ENCODE peak calls at places on chromosomes 2 and 18, in six cellular contexts. One of them, this sample, is unnamed.

GRCh38 chr2:201984800-201985525 is 48.7 kb upstream of the FZD7 start:
- DNase-seq in K562: no peak
- DNase-seq in HCT116: no peak
- DNase-seq in GM12878: no peak
- DNase-seq in HepG2: no peak
- DNase-seq in H1: no peak
- DNase-seq in this sample: no peak

GRCh38 chr18:74457743-74458465 is 796 bp upstream of the DIPK1C start:
- DNase-seq in K562: no peak
- DNase-seq in HCT116: no peak
- DNase-seq in HepG2: no peak
- DNase-seq in H1: no peak
- DNase-seq in GM12878: no peak
- DNase-seq in this sample: no peak

GRCh38 chr2:177221534-177221933 is 8.9 kb downstream of the HNRNPA3 start:
- DNase-seq in H1: no peak
- DNase-seq in GM12878: no peak
- DNase-seq in K562: no peak
- DNase-seq in HepG2: no peak
- DNase-seq in HCT116: no peak
- DNase-seq in this sample: no peak

GRCh38 chr2:8229546-8229986 is 452.3 kb upstream of the ID2 start:
- DNase-seq in K562: peak
- DNase-seq in GM12878: no peak
- DNase-seq in HepG2: peak
- DNase-seq in HCT116: peak
- DNase-seq in H1: no peak
- DNase-seq in this sample: no peak

GRCh38 chr18:49959176-49959575 is 145.8 kb upstream of the ACAA2 start:
- DNase-seq in H1: no peak
- DNase-seq in HCT116: no peak
- DNase-seq in GM12878: peak
- DNase-seq in HepG2: no peak
- DNase-seq in K562: no peak
- DNase-seq in this sample: no peak

GRCh38 chr2:124048664-124049063 is 23.6 kb downstream of the CNTNAP5 start:
- DNase-seq in K562: no peak
- DNase-seq in H1: no peak
- DNase-seq in HCT116: no peak
- DNase-seq in GM12878: no peak
- DNase-seq in HepG2: no peak
- DNase-seq in this sample: no peak

GRCh38 chr2:135845257-135845656 is 8.3 kb upstream of the LCT start:
- DNase-seq in HepG2: no peak
- DNase-seq in H1: peak
- DNase-seq in K562: no peak
- DNase-seq in GM12878: no peak
- DNase-seq in HCT116: no peak
- DNase-seq in this sample: no peak

GRCh38 chr18:49751427-49752094 is 61.8 kb downstream of the ACAA2 start:
- DNase-seq in HCT116: no peak
- DNase-seq in HepG2: no peak
- DNase-seq in K562: no peak
- DNase-seq in GM12878: no peak
- DNase-seq in H1: peak
- DNase-seq in this sample: no peak

GRCh38 chr2:154639997-154640396 is 58.5 kb upstream of the KCNJ3 start:
- DNase-seq in HCT116: no peak
- DNase-seq in K562: no peak
- DNase-seq in HepG2: no peak
- DNase-seq in GM12878: no peak
- DNase-seq in H1: no peak
- DNase-seq in this sample: no peak

GRCh38 chr2:88177556-88177955 is 7.4 kb downstream of the THNSL2 start:
- DNase-seq in HCT116: no peak
- DNase-seq in H1: peak
- DNase-seq in HepG2: no peak
- DNase-seq in K562: no peak
- DNase-seq in GM12878: no peak
- DNase-seq in this sample: no peak

GRCh38 chr2:127193948-127194267 is 26.2 kb downstream of the CYP27C1 start:
- DNase-seq in HCT116: no peak
- DNase-seq in HepG2: no peak
- DNase-seq in H1: no peak
- DNase-seq in GM12878: no peak
- DNase-seq in K562: no peak
- DNase-seq in this sample: no peak

GRCh38 chr2:216156822-216157221 is 47.7 kb downstream of the XRCC5 start:
- DNase-seq in H1: no peak
- DNase-seq in HepG2: no peak
- DNase-seq in GM12878: no peak
- DNase-seq in K562: no peak
- DNase-seq in HCT116: no peak
- DNase-seq in this sample: no peak

DNA sequence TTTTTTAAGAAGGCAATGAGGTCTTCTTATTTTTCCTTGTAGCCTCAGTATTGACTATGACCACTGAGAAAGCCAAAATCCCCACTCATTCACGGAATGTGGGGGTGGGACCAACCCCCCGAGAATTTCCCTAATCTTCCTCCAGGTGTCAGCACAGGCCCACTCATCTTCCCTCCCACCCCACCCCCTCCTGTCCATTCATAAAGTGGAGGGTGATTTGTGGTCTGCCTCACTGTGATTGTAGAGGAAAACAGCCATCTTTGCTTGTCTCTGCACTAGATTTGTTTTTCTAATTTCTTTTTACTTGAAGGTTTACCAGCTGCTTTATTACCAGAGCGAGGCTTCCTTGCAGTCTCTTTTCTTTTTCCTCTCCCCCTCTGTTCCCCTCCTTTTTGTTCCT is 171.7 kb downstream of the ICOS start:
- DNase-seq in HepG2: peak
- DNase-seq in GM12878: no peak
- DNase-seq in HCT116: peak
- DNase-seq in K562: peak
- DNase-seq in H1: no peak
- DNase-seq in this sample: peak
- TF ChIP-seq ZNF274 in HepG2: no peak
- TF ChIP-seq ZNF274 in GM12878: no peak
- TF ChIP-seq ZNF274 in HCT116: no peak
- TF ChIP-seq ZNF274 in K562: no peak
- TF ChIP-seq ZNF274 in H1: no peak
- TF ChIP-seq ZNF274 in this sample: no peak

GRCh38 chr18:58527116-58528010 is 101.5 kb downstream of the ALPK2 start:
- DNase-seq in H1: no peak
- DNase-seq in K562: no peak
- DNase-seq in HCT116: no peak
- DNase-seq in GM12878: no peak
- DNase-seq in HepG2: peak
- DNase-seq in this sample: no peak
- TF ChIP-seq ZNF274 in H1: no peak
- TF ChIP-seq ZNF274 in K562: no peak
- TF ChIP-seq ZNF274 in HCT116: no peak
- TF ChIP-seq ZNF274 in GM12878: no peak
- TF ChIP-seq ZNF274 in HepG2: no peak
- TF ChIP-seq ZNF274 in this sample: no peak

GRCh38 chr18:55783921-55784320 is 195.9 kb upstream of the TCF4 start:
- DNase-seq in HCT116: no peak
- DNase-seq in GM12878: no peak
- DNase-seq in HepG2: no peak
- DNase-seq in H1: no peak
- DNase-seq in K562: no peak
- DNase-seq in this sample: no peak

GRCh38 chr18:55779711-55780590 is 192.0 kb upstream of the TCF4 start:
- DNase-seq in GM12878: no peak
- DNase-seq in H1: peak
- DNase-seq in HCT116: no peak
- DNase-seq in K562: peak
- DNase-seq in HepG2: no peak
- DNase-seq in this sample: no peak

GRCh38 chr18:55780591-55781071 is 192.6 kb upstream of the TCF4 start:
- DNase-seq in GM12878: no peak
- DNase-seq in H1: no peak
- DNase-seq in HCT116: no peak
- DNase-seq in HepG2: no peak
- DNase-seq in K562: no peak
- DNase-seq in this sample: no peak

GRCh38 chr18:55779461-55779710 is 191.4 kb upstream of the TCF4 start:
- DNase-seq in H1: no peak
- DNase-seq in GM12878: no peak
- DNase-seq in HCT116: no peak
- DNase-seq in HepG2: no peak
- DNase-seq in K562: no peak
- DNase-seq in this sample: no peak

GRCh38 chr18:55781481-55781957 is 193.5 kb upstream of the TCF4 start:
- DNase-seq in HCT116: no peak
- DNase-seq in GM12878: no peak
- DNase-seq in HepG2: no peak
- DNase-seq in H1: peak
- DNase-seq in K562: peak
- DNase-seq in this sample: peak
- TF ChIP-seq ZNF274 in HCT116: no peak
- TF ChIP-seq ZNF274 in GM12878: no peak
- TF ChIP-seq ZNF274 in HepG2: no peak
- TF ChIP-seq ZNF274 in H1: no peak
- TF ChIP-seq ZNF274 in K562: no peak
- TF ChIP-seq ZNF274 in this sample: no peak

GRCh38 chr2:12858786-12859185 is 142.1 kb downstream of the TRIB2 start:
- DNase-seq in GM12878: no peak
- DNase-seq in HCT116: no peak
- DNase-seq in HepG2: no peak
- DNase-seq in H1: no peak
- DNase-seq in K562: no peak
- DNase-seq in this sample: no peak
- TF ChIP-seq ZNF274 in GM12878: no peak
- TF ChIP-seq ZNF274 in HCT116: no peak
- TF ChIP-seq ZNF274 in HepG2: no peak
- TF ChIP-seq ZNF274 in H1: no peak
- TF ChIP-seq ZNF274 in K562: no peak
- TF ChIP-seq ZNF274 in this sample: no peak

This sample was measured in NT2/D1.